ENCODE peak calls at places on chromosome 7, in five cellular contexts. C, A, V, O and K are unnamed samples.

GRCh38 chr7:36084485-36085091 is 68.5 kb upstream of the EEPD1 start:
- DNase-seq in C (no peak), A (peak), V (peak), O (peak), K (peak)

GRCh38 chr7:28536259-28536658 is 123.9 kb downstream of the CREB5 start:
- DNase-seq in C (no peak), A (peak), V (peak), O (no peak), K (peak)

GRCh38 chr7:50404392-50404791 is 45.8 kb downstream of the FIGNL1 start:
- DNase-seq in C (no peak), A (no peak), V (no peak), O (peak), K (no peak)

GRCh38 chr7:116802784-116803183 is 59.6 kb upstream of the CAPZA2 start:
- DNase-seq in C (peak), A (peak), V (peak), O (peak), K (peak)

GRCh38 chr7:35816514-35816913 is 15.7 kb downstream of the SEPTIN7 start:
- DNase-seq in C (no peak), A (no peak), V (no peak), O (no peak), K (no peak)

GRCh38 chr7:70752794-70753241 is 379.1 kb upstream of the GALNT17 start:
- DNase-seq in C (no peak), A (no peak), V (peak), O (peak), K (no peak)

GRCh38 chr7:107564553-107565298 is 955 bp downstream of the DUS4L start:
- DNase-seq in C (no peak), A (peak), V (peak), O (no peak), K (no peak)

GRCh38 chr7:54542920-54543539 is 855 bp downstream of the VSTM2A start:
- DNase-seq in C (no peak), A (no peak), V (peak), O (peak), K (no peak)

GRCh38 chr7:137404918-137405317 is 61.4 kb upstream of the PTN start:
- DNase-seq in C (no peak), A (no peak), V (no peak), O (no peak), K (no peak)

GRCh38 chr7:44971188-44971907 is 7.5 kb downstream of the MYO1G start:
- DNase-seq in C (no peak), A (no peak), V (no peak), O (no peak), K (no peak)

GRCh38 chr7:49812534-49812933 is 39.1 kb downstream of the VWC2 start:
- DNase-seq in C (no peak), A (no peak), V (no peak), O (no peak), K (no peak)